ENCODE peak calls at places on chromosomes 1 and 21, in ten cellular contexts. One of them, this sample, is unnamed.

GRCh38 chr1:31390071-31390470 is 17.2 kb upstream of the FABP3 start:
- DNase-seq in B cell: no peak
- DNase-seq in H9: no peak
- DNase-seq in neural progenitor cell: no peak
- DNase-seq in transverse colon: peak; percentile 86
- DNase-seq in LNCaP clone FGC: peak; percentile 71
- DNase-seq in MM.1S: no peak
- DNase-seq in brain microvascular endothelial cell: no peak
- DNase-seq in tibial nerve: no peak
- DNase-seq in GM23338: peak; percentile 21
- DNase-seq in this sample: no peak

GRCh38 chr1:38028105-38028591 is 15.6 kb downstream of the UTP11 start:
- DNase-seq in LNCaP clone FGC: no peak
- DNase-seq in H9: peak; percentile 57
- DNase-seq in tibial nerve: no peak
- DNase-seq in MM.1S: peak; percentile 90
- DNase-seq in brain microvascular endothelial cell: no peak
- DNase-seq in B cell: no peak
- DNase-seq in GM23338: peak; percentile 43
- DNase-seq in neural progenitor cell: no peak
- DNase-seq in transverse colon: no peak
- DNase-seq in this sample: peak; percentile 86

GRCh38 chr1:203354246-203354645 is 3.3 kb upstream of the FMOD start:
- DNase-seq in B cell: no peak
- DNase-seq in brain microvascular endothelial cell: peak; percentile 14
- DNase-seq in tibial nerve: no peak
- DNase-seq in GM23338: no peak
- DNase-seq in neural progenitor cell: no peak
- DNase-seq in MM.1S: no peak
- DNase-seq in LNCaP clone FGC: no peak
- DNase-seq in transverse colon: no peak
- DNase-seq in H9: no peak
- DNase-seq in this sample: no peak

GRCh38 chr1:224059897-224060462 is 53.9 kb upstream of the FBXO28 start:
- DNase-seq in GM23338: no peak
- DNase-seq in MM.1S: no peak
- DNase-seq in brain microvascular endothelial cell: no peak
- DNase-seq in B cell: no peak
- DNase-seq in H9: no peak
- DNase-seq in LNCaP clone FGC: no peak
- DNase-seq in tibial nerve: no peak
- DNase-seq in transverse colon: no peak
- DNase-seq in neural progenitor cell: no peak
- DNase-seq in this sample: no peak

GRCh38 chr21:26447932-26448331 is 125.2 kb downstream of the CYYR1 start:
- DNase-seq in LNCaP clone FGC: no peak
- DNase-seq in H9: no peak
- DNase-seq in B cell: no peak
- DNase-seq in transverse colon: no peak
- DNase-seq in tibial nerve: no peak
- DNase-seq in GM23338: peak; percentile 10
- DNase-seq in neural progenitor cell: no peak
- DNase-seq in brain microvascular endothelial cell: no peak
- DNase-seq in MM.1S: no peak
- DNase-seq in this sample: no peak

GRCh38 chr1:1968767-1969504 is 34.6 kb downstream of the CFAP74 start:
- DNase-seq in tibial nerve: no peak
- DNase-seq in brain microvascular endothelial cell: no peak
- DNase-seq in GM23338: no peak
- DNase-seq in transverse colon: no peak
- DNase-seq in MM.1S: no peak
- DNase-seq in neural progenitor cell: no peak
- DNase-seq in LNCaP clone FGC: no peak
- DNase-seq in B cell: no peak
- DNase-seq in H9: no peak
- DNase-seq in this sample: no peak

GRCh38 chr1:195663549-195664280 is 944.5 kb downstream of the KCNT2 start:
- DNase-seq in H9: no peak
- DNase-seq in neural progenitor cell: peak; percentile 9
- DNase-seq in transverse colon: no peak
- DNase-seq in brain microvascular endothelial cell: peak; percentile 32
- DNase-seq in LNCaP clone FGC: no peak
- DNase-seq in GM23338: no peak
- DNase-seq in B cell: no peak
- DNase-seq in MM.1S: no peak
- DNase-seq in tibial nerve: no peak
- DNase-seq in this sample: no peak

GRCh38 chr1:82762829-82763532 is 962.2 kb downstream of the ADGRL2 start:
- DNase-seq in GM23338: no peak
- DNase-seq in brain microvascular endothelial cell: no peak
- DNase-seq in transverse colon: no peak
- DNase-seq in LNCaP clone FGC: no peak
- DNase-seq in tibial nerve: no peak
- DNase-seq in H9: no peak
- DNase-seq in B cell: no peak
- DNase-seq in MM.1S: no peak
- DNase-seq in neural progenitor cell: no peak
- DNase-seq in this sample: no peak

GRCh38 chr1:25799758-25800537 is at the start of gene SELENON:
- DNase-seq in H9: peak; percentile 90
- DNase-seq in brain microvascular endothelial cell: no peak
- DNase-seq in LNCaP clone FGC: no peak
- DNase-seq in transverse colon: peak; percentile 59
- DNase-seq in B cell: no peak
- DNase-seq in neural progenitor cell: peak; percentile 90
- DNase-seq in GM23338: peak; percentile 91
- DNase-seq in tibial nerve: no peak
- DNase-seq in MM.1S: no peak
- DNase-seq in this sample: peak; percentile 27

GRCh38 chr1:26234644-26235384 is 814 bp downstream of the CEP85 start:
- DNase-seq in neural progenitor cell: peak; percentile 85
- DNase-seq in GM23338: peak; percentile 61
- DNase-seq in H9: no peak
- DNase-seq in B cell: peak; percentile 40
- DNase-seq in MM.1S: peak; percentile 33
- DNase-seq in brain microvascular endothelial cell: peak; percentile 15
- DNase-seq in transverse colon: peak; percentile 20
- DNase-seq in tibial nerve: no peak
- DNase-seq in LNCaP clone FGC: no peak
- DNase-seq in this sample: peak; percentile 32

GRCh38 chr1:56482486-56482885 is 96.9 kb downstream of the PLPP3 start:
- DNase-seq in GM23338: no peak
- DNase-seq in neural progenitor cell: no peak
- DNase-seq in transverse colon: no peak
- DNase-seq in B cell: no peak
- DNase-seq in MM.1S: no peak
- DNase-seq in H9: no peak
- DNase-seq in LNCaP clone FGC: no peak
- DNase-seq in tibial nerve: no peak
- DNase-seq in brain microvascular endothelial cell: no peak
- DNase-seq in this sample: no peak

GRCh38 chr1:94235189-94236020 is 2.0 kb downstream of the ARHGAP29 start:
- DNase-seq in LNCaP clone FGC: no peak
- DNase-seq in neural progenitor cell: no peak
- DNase-seq in transverse colon: no peak
- DNase-seq in MM.1S: no peak
- DNase-seq in tibial nerve: no peak
- DNase-seq in B cell: no peak
- DNase-seq in brain microvascular endothelial cell: no peak
- DNase-seq in GM23338: no peak
- DNase-seq in H9: no peak
- DNase-seq in this sample: no peak

GRCh38 chr1:24308365-24309015 is 10.7 kb upstream of the GRHL3 start:
- DNase-seq in GM23338: peak; percentile 88
- DNase-seq in transverse colon: no peak
- DNase-seq in tibial nerve: no peak
- DNase-seq in MM.1S: peak; percentile 25
- DNase-seq in H9: peak; percentile 76
- DNase-seq in neural progenitor cell: peak; percentile 64
- DNase-seq in B cell: no peak
- DNase-seq in LNCaP clone FGC: no peak
- DNase-seq in brain microvascular endothelial cell: no peak
- DNase-seq in this sample: no peak

GRCh38 chr1:55575571-55576279 is 360.6 kb upstream of the USP24 start:
- DNase-seq in transverse colon: peak; percentile 22
- DNase-seq in neural progenitor cell: no peak
- DNase-seq in brain microvascular endothelial cell: no peak
- DNase-seq in H9: no peak
- DNase-seq in B cell: no peak
- DNase-seq in tibial nerve: peak; percentile 41
- DNase-seq in LNCaP clone FGC: no peak
- DNase-seq in GM23338: no peak
- DNase-seq in MM.1S: no peak
- DNase-seq in this sample: no peak

GRCh38 chr1:206860165-206860564 is 5.3 kb upstream of the IL20 start:
- DNase-seq in brain microvascular endothelial cell: no peak
- DNase-seq in MM.1S: no peak
- DNase-seq in B cell: no peak
- DNase-seq in neural progenitor cell: no peak
- DNase-seq in LNCaP clone FGC: no peak
- DNase-seq in transverse colon: no peak
- DNase-seq in H9: no peak
- DNase-seq in GM23338: no peak
- DNase-seq in tibial nerve: no peak
- DNase-seq in this sample: no peak

GRCh38 chr1:89254658-89255287 is 17.9 kb downstream of the GBP5 start:
- DNase-seq in transverse colon: no peak
- DNase-seq in tibial nerve: no peak
- DNase-seq in LNCaP clone FGC: no peak
- DNase-seq in neural progenitor cell: no peak
- DNase-seq in brain microvascular endothelial cell: no peak
- DNase-seq in MM.1S: no peak
- DNase-seq in B cell: no peak
- DNase-seq in H9: no peak
- DNase-seq in GM23338: no peak
- DNase-seq in this sample: no peak

GRCh38 chr21:31181089-31181757 is 142.9 kb upstream of the KRTAP19-8 start:
- DNase-seq in B cell: no peak
- DNase-seq in H9: no peak
- DNase-seq in MM.1S: no peak
- DNase-seq in LNCaP clone FGC: no peak
- DNase-seq in tibial nerve: no peak
- DNase-seq in transverse colon: no peak
- DNase-seq in brain microvascular endothelial cell: no peak
- DNase-seq in GM23338: no peak
- DNase-seq in neural progenitor cell: no peak
- DNase-seq in this sample: peak; percentile 54
- TF ChIP-seq CTCF in B cell: no peak
- TF ChIP-seq CTCF in H9: no peak
- TF ChIP-seq CTCF in MM.1S: no peak
- TF ChIP-seq CTCF in LNCaP clone FGC: no peak
- TF ChIP-seq CTCF in tibial nerve: no peak
- TF ChIP-seq CTCF in transverse colon: no peak
- TF ChIP-seq CTCF in brain microvascular endothelial cell: no peak
- TF ChIP-seq CTCF in GM23338: no peak
- TF ChIP-seq CTCF in neural progenitor cell: no peak
- TF ChIP-seq CTCF in this sample: no peak

GRCh38 chr1:69305621-69306020 is 262.1 kb upstream of the LRRC7 start:
- DNase-seq in LNCaP clone FGC: no peak
- DNase-seq in brain microvascular endothelial cell: no peak
- DNase-seq in transverse colon: no peak
- DNase-seq in MM.1S: no peak
- DNase-seq in tibial nerve: no peak
- DNase-seq in B cell: no peak
- DNase-seq in neural progenitor cell: peak; percentile 42
- DNase-seq in H9: peak; percentile 69
- DNase-seq in GM23338: peak; percentile 79
- DNase-seq in this sample: no peak
- TF ChIP-seq CTCF in LNCaP clone FGC: no peak
- TF ChIP-seq CTCF in brain microvascular endothelial cell: peak; percentile 16
- TF ChIP-seq CTCF in transverse colon: no peak
- TF ChIP-seq CTCF in MM.1S: peak; percentile 12
- TF ChIP-seq CTCF in tibial nerve: no peak
- TF ChIP-seq CTCF in B cell: no peak
- TF ChIP-seq CTCF in neural progenitor cell: peak; percentile 49
- TF ChIP-seq CTCF in H9: peak; percentile 83
- TF ChIP-seq CTCF in GM23338: peak; percentile 78
- TF ChIP-seq CTCF in this sample: no peak

GRCh38 chr1:229714964-229715603 is 89.0 kb downstream of the URB2 start:
- DNase-seq in tibial nerve: no peak
- DNase-seq in brain microvascular endothelial cell: no peak
- DNase-seq in transverse colon: peak; percentile 48
- DNase-seq in neural progenitor cell: peak; percentile 16
- DNase-seq in GM23338: peak; percentile 79
- DNase-seq in H9: peak; percentile 57
- DNase-seq in MM.1S: peak; percentile 71
- DNase-seq in LNCaP clone FGC: peak; percentile 99
- DNase-seq in B cell: peak; percentile 59
- DNase-seq in this sample: peak; percentile 56
- TF ChIP-seq CTCF in tibial nerve: no peak
- TF ChIP-seq CTCF in brain microvascular endothelial cell: peak; percentile 38
- TF ChIP-seq CTCF in transverse colon: no peak
- TF ChIP-seq CTCF in neural progenitor cell: peak; percentile 29
- TF ChIP-seq CTCF in GM23338: peak; percentile 59
- TF ChIP-seq CTCF in H9: peak; percentile 62
- TF ChIP-seq CTCF in MM.1S: peak; percentile 87
- TF ChIP-seq CTCF in LNCaP clone FGC: peak; percentile 74
- TF ChIP-seq CTCF in B cell: peak; percentile 66
- TF ChIP-seq CTCF in this sample: peak; percentile 45

DNA sequence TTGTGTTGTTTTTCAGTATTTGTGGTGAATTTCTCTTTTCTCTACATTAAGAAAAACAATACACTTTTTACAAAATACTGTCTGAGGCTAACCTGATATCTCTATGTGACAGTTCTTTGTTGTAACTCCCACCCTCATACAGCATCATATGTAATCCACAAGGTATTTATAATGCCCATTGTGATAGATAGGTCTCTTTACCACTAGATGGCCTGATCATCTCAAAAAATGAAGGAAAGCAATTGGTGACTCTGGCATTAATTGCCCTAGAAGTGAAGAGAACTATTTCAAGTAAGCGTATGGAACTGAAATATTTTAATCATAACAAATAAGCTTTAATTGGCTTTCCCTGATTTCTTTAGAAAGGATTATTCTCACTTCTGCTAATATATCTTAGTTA is 36.2 kb upstream of the HFM1 start:
- DNase-seq in tibial nerve: no peak
- DNase-seq in B cell: no peak
- DNase-seq in neural progenitor cell: no peak
- DNase-seq in H9: no peak
- DNase-seq in GM23338: no peak
- DNase-seq in brain microvascular endothelial cell: no peak
- DNase-seq in LNCaP clone FGC: no peak
- DNase-seq in MM.1S: no peak
- DNase-seq in transverse colon: no peak
- DNase-seq in this sample: no peak
- TF ChIP-seq CTCF in tibial nerve: no peak
- TF ChIP-seq CTCF in B cell: no peak
- TF ChIP-seq CTCF in neural progenitor cell: no peak
- TF ChIP-seq CTCF in H9: peak; percentile 29
- TF ChIP-seq CTCF in GM23338: no peak
- TF ChIP-seq CTCF in brain microvascular endothelial cell: peak; percentile 13
- TF ChIP-seq CTCF in LNCaP clone FGC: peak; percentile 63
- TF ChIP-seq CTCF in MM.1S: no peak
- TF ChIP-seq CTCF in transverse colon: no peak
- TF ChIP-seq CTCF in this sample: peak; percentile 18

GRCh38 chr1:201253906-201254624 is 29.2 kb upstream of the PKP1 start:
- DNase-seq in H9: no peak
- DNase-seq in LNCaP clone FGC: no peak
- DNase-seq in GM23338: no peak
- DNase-seq in neural progenitor cell: no peak
- DNase-seq in tibial nerve: no peak
- DNase-seq in brain microvascular endothelial cell: no peak
- DNase-seq in B cell: no peak
- DNase-seq in transverse colon: no peak
- DNase-seq in MM.1S: no peak
- DNase-seq in this sample: no peak
- TF ChIP-seq CTCF in H9: no peak
- TF ChIP-seq CTCF in LNCaP clone FGC: no peak
- TF ChIP-seq CTCF in GM23338: no peak
- TF ChIP-seq CTCF in neural progenitor cell: no peak
- TF ChIP-seq CTCF in tibial nerve: no peak
- TF ChIP-seq CTCF in brain microvascular endothelial cell: no peak
- TF ChIP-seq CTCF in B cell: no peak
- TF ChIP-seq CTCF in transverse colon: no peak
- TF ChIP-seq CTCF in MM.1S: no peak
- TF ChIP-seq CTCF in this sample: no peak